ENCODE peak calls at places on chromosomes 16 and 17, in seven cellular contexts. One of them, this sample, is unnamed.
A peak's percentile ranks its signal among the peaks of the same experiment; 100 is the strongest.

GRCh38 chr17:72122002-72122310 is 1.1 kb downstream of the SOX9 start:
- DNase-seq in PC-3: peak; percentile 42
- DNase-seq in IMR-90: peak; percentile 58
- DNase-seq in mesenchymal stem cell: peak; percentile 62
- DNase-seq in GM23248: peak; percentile 70
- DNase-seq in PC-9: no peak
- DNase-seq in Karpas-422: peak; percentile 82
- DNase-seq in this sample: no peak

GRCh38 chr17:75557075-75557851 is 30.3 kb upstream of the MYO15B start:
- DNase-seq in PC-3: peak; percentile 78
- DNase-seq in IMR-90: peak; percentile 17
- DNase-seq in mesenchymal stem cell: no peak
- DNase-seq in GM23248: peak; percentile 32
- DNase-seq in PC-9: peak; percentile 89
- DNase-seq in Karpas-422: no peak
- DNase-seq in this sample: peak; percentile 82

GRCh38 chr16:3864562-3864961 is 16.0 kb downstream of the CREBBP start:
- DNase-seq in PC-3: no peak
- DNase-seq in IMR-90: no peak
- DNase-seq in mesenchymal stem cell: no peak
- DNase-seq in GM23248: no peak
- DNase-seq in PC-9: no peak
- DNase-seq in Karpas-422: no peak
- DNase-seq in this sample: no peak

GRCh38 chr16:25014500-25015147 is 545 bp downstream of the ARHGAP17 start:
- DNase-seq in PC-3: peak; percentile 39
- DNase-seq in IMR-90: peak; percentile 48
- DNase-seq in mesenchymal stem cell: peak; percentile 65
- DNase-seq in GM23248: peak; percentile 75
- DNase-seq in PC-9: peak; percentile 33
- DNase-seq in Karpas-422: peak; percentile 68
- DNase-seq in this sample: peak; percentile 56

GRCh38 chr17:2083613-2084128 is 28.8 kb downstream of the HIC1 start:
- DNase-seq in PC-3: no peak
- DNase-seq in IMR-90: no peak
- DNase-seq in mesenchymal stem cell: peak; percentile 63
- DNase-seq in GM23248: no peak
- DNase-seq in PC-9: peak; percentile 49
- DNase-seq in Karpas-422: no peak
- DNase-seq in this sample: peak; percentile 20

GRCh38 chr17:39722965-39723848 is 7.1 kb downstream of the MIEN1 start:
- DNase-seq in PC-3: no peak
- DNase-seq in IMR-90: no peak
- DNase-seq in mesenchymal stem cell: no peak
- DNase-seq in GM23248: peak; percentile 11
- DNase-seq in PC-9: no peak
- DNase-seq in Karpas-422: peak; percentile 85
- DNase-seq in this sample: peak; percentile 96

GRCh38 chr17:82235775-82236141 is 6.9 kb downstream of the SLC16A3 start:
- DNase-seq in PC-3: no peak
- DNase-seq in IMR-90: no peak
- DNase-seq in mesenchymal stem cell: no peak
- DNase-seq in GM23248: no peak
- DNase-seq in PC-9: peak; percentile 77
- DNase-seq in Karpas-422: no peak
- DNase-seq in this sample: no peak

GRCh38 chr17:71441098-71441497 is 679.7 kb upstream of the SOX9 start:
- DNase-seq in PC-3: peak; percentile 97
- DNase-seq in IMR-90: peak; percentile 95
- DNase-seq in mesenchymal stem cell: peak; percentile 93
- DNase-seq in GM23248: peak; percentile 93
- DNase-seq in PC-9: peak; percentile 18
- DNase-seq in Karpas-422: no peak
- DNase-seq in this sample: no peak

GRCh38 chr17:43531082-43531378 is 15.1 kb downstream of the ETV4 start:
- DNase-seq in PC-3: no peak
- DNase-seq in IMR-90: no peak
- DNase-seq in mesenchymal stem cell: no peak
- DNase-seq in GM23248: no peak
- DNase-seq in PC-9: no peak
- DNase-seq in Karpas-422: no peak
- DNase-seq in this sample: no peak
- H3K4me2 ChIP-seq in PC-3: no peak overlapping the region
- H3K4me2 ChIP-seq in IMR-90: peak overlapping the region; percentile 93
- H3K4me2 ChIP-seq in mesenchymal stem cell: peak overlapping the region; percentile 15
- H3K4me2 ChIP-seq in GM23248: no peak overlapping the region
- H3K4me2 ChIP-seq in PC-9: no peak overlapping the region
- H3K4me2 ChIP-seq in Karpas-422: no peak overlapping the region
- H3K4me2 ChIP-seq in this sample: peak overlapping the region; percentile 72

GRCh38 chr16:11631214-11631613 is 37.0 kb upstream of the SNN start:
- DNase-seq in PC-3: no peak
- DNase-seq in IMR-90: no peak
- DNase-seq in mesenchymal stem cell: no peak
- DNase-seq in GM23248: no peak
- DNase-seq in PC-9: no peak
- DNase-seq in Karpas-422: no peak
- DNase-seq in this sample: no peak

GRCh38 chr16:11634307-11634706 is 33.9 kb upstream of the SNN start:
- DNase-seq in PC-3: no peak
- DNase-seq in IMR-90: no peak
- DNase-seq in mesenchymal stem cell: no peak
- DNase-seq in GM23248: no peak
- DNase-seq in PC-9: no peak
- DNase-seq in Karpas-422: no peak
- DNase-seq in this sample: no peak

GRCh38 chr16:11635127-11635652 is 33.1 kb upstream of the SNN start:
- DNase-seq in PC-3: no peak
- DNase-seq in IMR-90: no peak
- DNase-seq in mesenchymal stem cell: no peak
- DNase-seq in GM23248: no peak
- DNase-seq in PC-9: no peak
- DNase-seq in Karpas-422: no peak
- DNase-seq in this sample: no peak

GRCh38 chr16:11632455-11632921 is 35.8 kb upstream of the SNN start:
- DNase-seq in PC-3: no peak
- DNase-seq in IMR-90: peak; percentile 93
- DNase-seq in mesenchymal stem cell: peak; percentile 89
- DNase-seq in GM23248: peak; percentile 93
- DNase-seq in PC-9: no peak
- DNase-seq in Karpas-422: no peak
- DNase-seq in this sample: no peak

GRCh38 chr16:11633113-11633512 is 35.1 kb upstream of the SNN start:
- DNase-seq in PC-3: no peak
- DNase-seq in IMR-90: no peak
- DNase-seq in mesenchymal stem cell: no peak
- DNase-seq in GM23248: no peak
- DNase-seq in PC-9: no peak
- DNase-seq in Karpas-422: no peak
- DNase-seq in this sample: no peak
- H3K4me2 ChIP-seq in PC-3: no peak overlapping the region
- H3K4me2 ChIP-seq in IMR-90: peak overlapping the region; percentile 67
- H3K4me2 ChIP-seq in mesenchymal stem cell: no peak overlapping the region
- H3K4me2 ChIP-seq in GM23248: peak overlapping the region; percentile 32
- H3K4me2 ChIP-seq in PC-9: no peak overlapping the region
- H3K4me2 ChIP-seq in Karpas-422: no peak overlapping the region
- H3K4me2 ChIP-seq in this sample: no peak overlapping the region

GRCh38 chr17:3959295-3959899 is 4.8 kb downstream of the ATP2A3 start:
- DNase-seq in PC-3: peak; percentile 82
- DNase-seq in IMR-90: peak; percentile 83
- DNase-seq in mesenchymal stem cell: peak; percentile 80
- DNase-seq in GM23248: peak; percentile 55
- DNase-seq in PC-9: peak; percentile 84
- DNase-seq in Karpas-422: no peak
- DNase-seq in this sample: peak; percentile 66
- H3K4me2 ChIP-seq in PC-3: peak overlapping the region; percentile 72
- H3K4me2 ChIP-seq in IMR-90: no peak overlapping the region
- H3K4me2 ChIP-seq in mesenchymal stem cell: no peak overlapping the region
- H3K4me2 ChIP-seq in GM23248: no peak overlapping the region
- H3K4me2 ChIP-seq in PC-9: peak overlapping the region; percentile 65
- H3K4me2 ChIP-seq in Karpas-422: peak overlapping the region; percentile 96
- H3K4me2 ChIP-seq in this sample: peak overlapping the region; percentile 46

GRCh38 chr16:10868089-10868488 is 8.9 kb upstream of the CIITA start:
- DNase-seq in PC-3: no peak
- DNase-seq in IMR-90: no peak
- DNase-seq in mesenchymal stem cell: no peak
- DNase-seq in GM23248: no peak
- DNase-seq in PC-9: no peak
- DNase-seq in Karpas-422: no peak
- DNase-seq in this sample: no peak

GRCh38 chr16:10868562-10869469 is 8.2 kb upstream of the CIITA start:
- DNase-seq in PC-3: no peak
- DNase-seq in IMR-90: no peak
- DNase-seq in mesenchymal stem cell: no peak
- DNase-seq in GM23248: no peak
- DNase-seq in PC-9: no peak
- DNase-seq in Karpas-422: peak; percentile 96
- DNase-seq in this sample: no peak

GRCh38 chr16:10870137-10870776 is 6.7 kb upstream of the CIITA start:
- DNase-seq in PC-3: no peak
- DNase-seq in IMR-90: no peak
- DNase-seq in mesenchymal stem cell: no peak
- DNase-seq in GM23248: peak; percentile 13
- DNase-seq in PC-9: no peak
- DNase-seq in Karpas-422: peak; percentile 88
- DNase-seq in this sample: no peak

GRCh38 chr16:10871157-10871991 is 5.6 kb upstream of the CIITA start:
- DNase-seq in PC-3: peak; percentile 79
- DNase-seq in IMR-90: peak; percentile 92
- DNase-seq in mesenchymal stem cell: peak; percentile 62
- DNase-seq in GM23248: peak; percentile 94
- DNase-seq in PC-9: peak; percentile 64
- DNase-seq in Karpas-422: peak; percentile 79
- DNase-seq in this sample: no peak

GRCh38 chr16:10870808-10871156 is 6.2 kb upstream of the CIITA start:
- DNase-seq in PC-3: no peak
- DNase-seq in IMR-90: no peak
- DNase-seq in mesenchymal stem cell: no peak
- DNase-seq in GM23248: no peak
- DNase-seq in PC-9: no peak
- DNase-seq in Karpas-422: no peak
- DNase-seq in this sample: no peak
- H3K4me2 ChIP-seq in PC-3: peak overlapping the region; percentile 49
- H3K4me2 ChIP-seq in IMR-90: peak overlapping the region; percentile 32
- H3K4me2 ChIP-seq in mesenchymal stem cell: no peak overlapping the region
- H3K4me2 ChIP-seq in GM23248: no peak overlapping the region
- H3K4me2 ChIP-seq in PC-9: peak overlapping the region; percentile 52
- H3K4me2 ChIP-seq in Karpas-422: peak overlapping the region; percentile 70
- H3K4me2 ChIP-seq in this sample: no peak overlapping the region

DNA sequence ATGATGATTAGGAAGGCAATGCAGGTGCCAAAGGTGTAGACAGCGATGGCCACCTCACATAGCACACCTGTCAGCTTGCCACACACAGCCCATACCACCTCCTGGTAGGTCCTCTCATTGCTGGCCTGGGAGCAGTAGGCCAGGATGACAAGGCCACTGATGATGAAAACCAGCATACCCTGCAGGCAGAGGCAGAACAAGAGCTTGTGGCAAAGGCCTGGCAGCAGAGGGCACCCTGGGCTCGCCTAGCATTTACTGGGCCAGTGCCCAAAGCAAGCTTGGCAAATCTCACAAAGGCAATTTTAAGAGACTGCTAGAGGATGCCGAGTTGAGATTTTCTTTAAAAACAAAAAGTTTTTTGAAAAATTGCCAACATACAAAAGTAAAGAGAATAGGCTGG is 5.9 kb downstream of the SLC38A7 start:
- DNase-seq in PC-3: peak; percentile 44
- DNase-seq in IMR-90: no peak
- DNase-seq in mesenchymal stem cell: no peak
- DNase-seq in GM23248: peak; percentile 72
- DNase-seq in PC-9: peak; percentile 10
- DNase-seq in Karpas-422: peak; percentile 73
- DNase-seq in this sample: no peak
- H3K4me2 ChIP-seq in PC-3: no peak overlapping the region
- H3K4me2 ChIP-seq in IMR-90: no peak overlapping the region
- H3K4me2 ChIP-seq in mesenchymal stem cell: no peak overlapping the region
- H3K4me2 ChIP-seq in GM23248: no peak overlapping the region
- H3K4me2 ChIP-seq in PC-9: no peak overlapping the region
- H3K4me2 ChIP-seq in Karpas-422: no peak overlapping the region
- H3K4me2 ChIP-seq in this sample: no peak overlapping the region

DNA sequence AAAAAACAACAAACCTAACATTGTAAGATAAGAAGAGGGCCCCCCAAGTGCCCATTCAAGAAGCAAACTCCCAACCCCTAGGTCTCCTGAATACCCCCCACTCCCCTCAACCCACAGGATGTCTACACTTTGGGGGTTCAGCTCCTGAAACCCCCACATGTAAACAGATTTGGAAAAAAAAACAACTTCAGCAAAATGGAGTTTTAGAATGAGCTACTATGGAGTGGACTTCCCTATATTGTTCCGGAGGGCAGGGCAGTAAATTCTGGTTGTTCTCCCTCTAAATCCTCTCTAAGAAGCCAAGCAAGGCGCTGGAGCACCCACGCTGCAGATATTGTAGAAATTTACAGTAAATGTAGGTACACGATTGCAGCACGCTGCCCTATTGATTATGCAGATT is 8.5 kb upstream of the ZFHX3 start:
- DNase-seq in PC-3: no peak
- DNase-seq in IMR-90: no peak
- DNase-seq in mesenchymal stem cell: no peak
- DNase-seq in GM23248: no peak
- DNase-seq in PC-9: no peak
- DNase-seq in Karpas-422: no peak
- DNase-seq in this sample: no peak
- H3K4me2 ChIP-seq in PC-3: peak overlapping the region; percentile 100
- H3K4me2 ChIP-seq in IMR-90: peak overlapping the region; percentile 99
- H3K4me2 ChIP-seq in mesenchymal stem cell: peak overlapping the region; percentile 1
- H3K4me2 ChIP-seq in GM23248: peak overlapping the region; percentile 76
- H3K4me2 ChIP-seq in PC-9: peak overlapping the region; percentile 91
- H3K4me2 ChIP-seq in Karpas-422: no peak overlapping the region
- H3K4me2 ChIP-seq in this sample: no peak overlapping the region

GRCh38 chr17:74199306-74200092 is 4.0 kb upstream of the RPL38 start:
- DNase-seq in PC-3: peak; percentile 83
- DNase-seq in IMR-90: no peak
- DNase-seq in mesenchymal stem cell: peak; percentile 56
- DNase-seq in GM23248: peak; percentile 74
- DNase-seq in PC-9: peak; percentile 72
- DNase-seq in Karpas-422: peak; percentile 74
- DNase-seq in this sample: peak; percentile 77
- H3K4me2 ChIP-seq in PC-3: peak overlapping the region; percentile 86
- H3K4me2 ChIP-seq in IMR-90: no peak overlapping the region
- H3K4me2 ChIP-seq in mesenchymal stem cell: peak overlapping the region; percentile 51
- H3K4me2 ChIP-seq in GM23248: no peak overlapping the region
- H3K4me2 ChIP-seq in PC-9: peak overlapping the region; percentile 50
- H3K4me2 ChIP-seq in Karpas-422: no peak overlapping the region
- H3K4me2 ChIP-seq in this sample: peak overlapping the region; percentile 46

DNA sequence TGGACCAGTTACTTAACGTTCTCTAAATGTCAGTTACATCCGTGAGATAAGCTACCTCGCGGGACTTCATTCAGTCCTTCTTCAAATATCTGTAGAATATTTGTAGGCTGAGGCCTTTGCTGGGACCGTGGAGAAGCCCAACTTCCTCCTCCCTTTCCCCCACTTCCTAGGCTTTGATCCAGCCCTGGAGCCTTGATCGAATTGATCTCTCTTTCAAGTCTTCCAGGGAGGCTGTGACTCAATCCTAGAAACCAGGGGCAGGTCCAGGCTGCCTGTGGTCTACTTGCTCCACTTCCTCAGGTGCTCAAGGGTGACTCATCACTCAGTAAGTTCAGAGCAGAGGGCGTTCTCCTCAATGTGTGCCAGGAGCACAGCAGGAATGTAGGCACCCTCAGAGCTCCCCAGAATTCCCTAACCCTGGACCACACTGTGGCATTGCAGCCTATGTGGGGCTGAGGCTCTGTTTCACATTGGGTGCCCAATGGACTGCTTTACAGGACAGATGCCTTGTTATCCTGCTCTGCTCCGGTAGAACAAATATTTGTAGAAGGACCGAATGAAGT is 11.2 kb upstream of the CEP20 start:
- DNase-seq in PC-3: peak; percentile 95
- DNase-seq in IMR-90: peak; percentile 89
- DNase-seq in mesenchymal stem cell: peak; percentile 56
- DNase-seq in GM23248: peak; percentile 84
- DNase-seq in PC-9: peak; percentile 94
- DNase-seq in Karpas-422: no peak
- DNase-seq in this sample: peak; percentile 75
- H3K4me2 ChIP-seq in PC-3: peak overlapping the region; percentile 65
- H3K4me2 ChIP-seq in IMR-90: no peak overlapping the region
- H3K4me2 ChIP-seq in mesenchymal stem cell: no peak overlapping the region
- H3K4me2 ChIP-seq in GM23248: peak overlapping the region; percentile 19
- H3K4me2 ChIP-seq in PC-9: peak overlapping the region; percentile 71
- H3K4me2 ChIP-seq in Karpas-422: no peak overlapping the region
- H3K4me2 ChIP-seq in this sample: peak overlapping the region; percentile 14